ENCODE peak calls at places on chromosomes 11 and 22, in six cellular contexts. P, Q, W, N, G and M are unnamed samples.
A peak's percentile ranks its signal among the peaks of the same experiment; 100 is the strongest.

GRCh38 chr11:85977751-85978160 is 91.1 kb downstream of the PICALM start:
- DNase-seq in P (no peak), Q (no peak), W (no peak), N (no peak), G (no peak), M (no peak)

GRCh38 chr11:15769203-15769602 is 587.1 kb downstream of the SOX6 start:
- DNase-seq in P (no peak), Q (peak; percentile 60), W (no peak), N (no peak), G (peak; percentile 25), M (no peak)

GRCh38 chr11:59012942-59013256 is 73.2 kb upstream of the GLYATL1B start:
- DNase-seq in P (no peak), Q (no peak), W (no peak), N (no peak), G (no peak), M (no peak)

GRCh38 chr11:35420371-35420770 is 1.0 kb upstream of the SLC1A2 start:
- DNase-seq in P (no peak), Q (no peak), W (no peak), N (no peak), G (no peak), M (no peak)

GRCh38 chr22:29917052-29917902 is 34.3 kb downstream of the MTMR3 start:
- DNase-seq in P (no peak), Q (no peak), W (no peak), N (no peak), G (no peak), M (no peak)

GRCh38 chr11:112292785-112293407 is 32.2 kb upstream of the PLET1 start:
- DNase-seq in P (no peak), Q (no peak), W (no peak), N (no peak), G (peak; percentile 86), M (no peak)

GRCh38 chr11:36638586-36638985 is 40.5 kb upstream of the RAG2 start:
- DNase-seq in P (no peak), Q (no peak), W (no peak), N (no peak), G (no peak), M (no peak)

GRCh38 chr11:117089685-117090084 is 8.5 kb downstream of the SIK3 start:
- DNase-seq in P (no peak), Q (no peak), W (no peak), N (no peak), G (peak; percentile 82), M (no peak)

GRCh38 chr22:26536056-26536761 is 23.9 kb upstream of the TFIP11 start:
- DNase-seq in P (no peak), Q (no peak), W (no peak), N (no peak), G (no peak), M (no peak)

GRCh38 chr11:121048464-121049233 is 24.7 kb downstream of the TBCEL start:
- DNase-seq in P (no peak), Q (no peak), W (no peak), N (no peak), G (peak; percentile 8), M (no peak)

GRCh38 chr22:48489551-48490512 is 1337.8 kb downstream of the BRD1 start:
- DNase-seq in P (no peak), Q (no peak), W (no peak), N (no peak), G (no peak), M (no peak)